ENCODE peak calls at places on chromosomes 12 and 14, in five cellular contexts. One of them, this sample, is unnamed.

GRCh38 chr12:66668311-66668710 is 10.6 kb downstream of the GRIP1 start:
- DNase-seq in NCI-H2107: no peak
- DNase-seq in nephron progenitor cell: no peak
- DNase-seq in transverse colon: no peak
- DNase-seq in pancreas: peak; percentile 53
- DNase-seq in this sample: no peak

GRCh38 chr12:49538740-49539403 is at the start of gene KCNH3:
- DNase-seq in transverse colon: peak; percentile 88
- DNase-seq in NCI-H2107: peak; percentile 39
- DNase-seq in pancreas: peak; percentile 89
- DNase-seq in nephron progenitor cell: peak; percentile 85
- DNase-seq in this sample: peak; percentile 92

GRCh38 chr14:35368139-35368460 is 36.4 kb downstream of the NFKBIA start:
- DNase-seq in nephron progenitor cell: no peak
- DNase-seq in pancreas: no peak
- DNase-seq in NCI-H2107: no peak
- DNase-seq in transverse colon: no peak
- DNase-seq in this sample: no peak

GRCh38 chr12:25301798-25302197 is 51.1 kb upstream of the KRAS start:
- DNase-seq in transverse colon: no peak
- DNase-seq in NCI-H2107: no peak
- DNase-seq in pancreas: no peak
- DNase-seq in nephron progenitor cell: no peak
- DNase-seq in this sample: no peak

GRCh38 chr12:27711312-27711682 is 665 bp downstream of the MRPS35 start:
- DNase-seq in nephron progenitor cell: no peak
- DNase-seq in transverse colon: no peak
- DNase-seq in NCI-H2107: no peak
- DNase-seq in pancreas: no peak
- DNase-seq in this sample: peak; percentile 14

GRCh38 chr12:13038491-13039161 is 5.6 kb upstream of the FAM234B start:
- DNase-seq in nephron progenitor cell: no peak
- DNase-seq in transverse colon: no peak
- DNase-seq in pancreas: no peak
- DNase-seq in NCI-H2107: no peak
- DNase-seq in this sample: no peak

GRCh38 chr14:101019541-101019940 is 116.0 kb upstream of the RTL1 start:
- DNase-seq in nephron progenitor cell: no peak
- DNase-seq in transverse colon: peak; percentile 4
- DNase-seq in pancreas: peak; percentile 8
- DNase-seq in NCI-H2107: no peak
- DNase-seq in this sample: no peak

GRCh38 chr14:22178330-22178981 is 410.6 kb downstream of the DAD1 start:
- DNase-seq in NCI-H2107: no peak
- DNase-seq in nephron progenitor cell: no peak
- DNase-seq in pancreas: no peak
- DNase-seq in transverse colon: no peak
- DNase-seq in this sample: no peak

GRCh38 chr12:24378548-24379011 is 429.1 kb upstream of the SOX5 start:
- DNase-seq in NCI-H2107: peak; percentile 10
- DNase-seq in pancreas: no peak
- DNase-seq in transverse colon: no peak
- DNase-seq in nephron progenitor cell: no peak
- DNase-seq in this sample: no peak